ENCODE peak calls at places on chromosomes 2 and 18, in nine cellular contexts. X is GM10248, I is bronchial epithelial cell, B is cardiac muscle cell, G is kidney epithelial cell, C is lower lobe of right lung, K is B cell, O is fibroblast of mammary gland, E is heart left ventricle. N is an unnamed sample.
A peak's percentile ranks its signal among the peaks of the same experiment; 100 is the strongest.

GRCh38 chr2:163132850-163133249 is 294.3 kb upstream of the KCNH7 start:
- DNase-seq in X (no peak), I (peak; percentile 29), B (peak; percentile 48), G (peak; percentile 2), C (no peak), K (no peak), O (peak; percentile 14), E (no peak), N (no peak)

GRCh38 chr2:105600949-105601708 is 143.6 kb upstream of the NCK2 start:
- DNase-seq in X (no peak), I (no peak), B (peak; percentile 80), G (no peak), C (no peak), K (no peak), O (no peak), E (no peak), N (no peak)

GRCh38 chr18:40687401-40687800 is 1267.6 kb upstream of the PIK3C3 start:
- DNase-seq in X (no peak), I (no peak), B (no peak), G (no peak), C (no peak), K (no peak), O (peak; percentile 10), E (no peak), N (no peak)

GRCh38 chr18:46622999-46623398 is 34.0 kb downstream of the LOXHD1 start:
- DNase-seq in X (no peak), I (peak; percentile 45), B (no peak), G (no peak), C (no peak), K (no peak), O (peak; percentile 28), E (no peak), N (peak; percentile 36)

GRCh38 chr2:85766214-85766613 is 12.4 kb downstream of the ATOH8 start:
- DNase-seq in X (no peak), I (no peak), B (no peak), G (no peak), C (no peak), K (no peak), O (no peak), E (peak; percentile 8), N (no peak)

GRCh38 chr18:79227617-79228016 is 158.4 kb downstream of the ATP9B start:
- DNase-seq in X (no peak), I (no peak), B (no peak), G (no peak), C (no peak), K (no peak), O (no peak), E (no peak), N (no peak)

GRCh38 chr18:34772887-34773286 is 62.8 kb downstream of the DTNA start:
- DNase-seq in X (no peak), I (peak; percentile 26), B (no peak), G (no peak), C (no peak), K (no peak), O (peak; percentile 61), E (no peak), N (no peak)

GRCh38 chr2:63819765-63820717 is 21.7 kb upstream of the UGP2 start:
- DNase-seq in X (no peak), I (peak; percentile 34), B (no peak), G (no peak), C (no peak), K (no peak), O (peak; percentile 82), E (peak; percentile 51), N (no peak)

GRCh38 chr2:7777668-7778067 is 860.5 kb downstream of the RNF144A start:
- DNase-seq in X (no peak), I (no peak), B (no peak), G (no peak), C (no peak), K (no peak), O (no peak), E (no peak), N (no peak)

GRCh38 chr2:55965966-55966365 is 42.4 kb upstream of the EFEMP1 start:
- DNase-seq in X (no peak), I (no peak), B (no peak), G (no peak), C (no peak), K (no peak), O (peak; percentile 46), E (no peak), N (no peak)

GRCh38 chr2:219277703-219278654 is 1.2 kb upstream of the DNAJB2 start:
- DNase-seq in X (peak; percentile 81), I (peak; percentile 70), B (peak; percentile 85), G (no peak), C (peak; percentile 83), K (peak; percentile 85), O (peak; percentile 80), E (peak; percentile 88), N (peak; percentile 77)

GRCh38 chr2:233209117-233209977 is 42.1 kb upstream of the ATG16L1 start:
- DNase-seq in X (no peak), I (peak; percentile 57), B (peak; percentile 76), G (peak; percentile 76), C (no peak), K (no peak), O (no peak), E (no peak), N (no peak)

GRCh38 chr2:109304731-109305470 is 175.9 kb downstream of the SH3RF3 start:
- DNase-seq in X (no peak), I (peak; percentile 67), B (peak; percentile 78), G (no peak), C (no peak), K (no peak), O (no peak), E (no peak), N (no peak)

DNA sequence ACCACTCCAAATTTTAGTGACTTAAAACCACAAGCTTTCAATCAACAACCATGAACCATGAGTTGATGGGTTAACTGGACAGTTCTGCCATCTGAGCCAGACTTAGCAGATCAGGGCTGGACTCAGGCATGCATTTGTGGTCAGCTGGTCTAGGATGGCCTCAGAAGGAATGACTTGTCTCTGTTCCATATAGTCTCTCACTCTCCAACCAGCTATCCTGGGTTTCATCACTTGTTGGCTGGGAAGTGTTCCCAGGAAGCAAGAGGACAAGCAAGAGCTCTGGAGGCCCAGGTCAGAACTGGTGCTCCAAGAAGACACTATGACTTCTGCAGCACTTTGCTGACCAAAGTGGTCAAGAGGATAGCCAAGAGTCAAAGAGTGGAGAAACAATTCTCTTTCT is 17.5 kb upstream of the MAP3K20 start:
- DNase-seq in X (no peak), I (no peak), B (no peak), G (no peak), C (no peak), K (no peak), O (peak; percentile 76), E (no peak), N (no peak)
- TF ChIP-seq CTCF in X (no peak), I (no peak), B (no peak), G (no peak), C (no peak), K (no peak), O (no peak), E (no peak), N (no peak)

DNA sequence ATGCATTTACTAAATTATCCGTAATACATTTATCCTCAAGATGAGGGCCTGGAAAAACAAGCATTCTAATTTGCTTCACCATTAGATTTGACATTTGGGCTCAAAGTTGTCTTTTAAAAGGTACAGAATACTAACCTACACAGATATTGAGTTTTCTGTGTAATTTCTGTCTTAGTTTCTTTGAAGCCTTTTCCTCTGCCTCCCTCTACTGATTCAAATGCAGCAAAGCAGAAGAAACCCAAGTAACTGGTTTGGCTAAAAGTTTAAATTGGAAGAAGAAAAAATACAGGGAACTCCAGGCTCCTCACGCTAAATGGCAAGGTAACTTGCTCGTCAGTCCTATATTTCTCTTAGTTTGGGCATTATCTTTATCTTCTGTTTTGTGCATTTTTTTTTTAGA is 53.3 kb upstream of the SLC5A7 start:
- DNase-seq in X (no peak), I (peak; percentile 7), B (peak; percentile 27), G (no peak), C (no peak), K (no peak), O (peak; percentile 28), E (no peak), N (no peak)
- TF ChIP-seq CTCF in X (peak; percentile 27), I (peak; percentile 19), B (peak; percentile 32), G (peak; percentile 61), C (no peak), K (no peak), O (peak; percentile 42), E (peak; percentile 11), N (no peak)

GRCh38 chr18:78174737-78175136 is 804.9 kb upstream of the SALL3 start:
- DNase-seq in X (no peak), I (no peak), B (no peak), G (no peak), C (no peak), K (no peak), O (no peak), E (no peak), N (no peak)

GRCh38 chr18:78183815-78184214 is 795.8 kb upstream of the SALL3 start:
- DNase-seq in X (no peak), I (no peak), B (no peak), G (no peak), C (no peak), K (no peak), O (no peak), E (no peak), N (no peak)

DNA sequence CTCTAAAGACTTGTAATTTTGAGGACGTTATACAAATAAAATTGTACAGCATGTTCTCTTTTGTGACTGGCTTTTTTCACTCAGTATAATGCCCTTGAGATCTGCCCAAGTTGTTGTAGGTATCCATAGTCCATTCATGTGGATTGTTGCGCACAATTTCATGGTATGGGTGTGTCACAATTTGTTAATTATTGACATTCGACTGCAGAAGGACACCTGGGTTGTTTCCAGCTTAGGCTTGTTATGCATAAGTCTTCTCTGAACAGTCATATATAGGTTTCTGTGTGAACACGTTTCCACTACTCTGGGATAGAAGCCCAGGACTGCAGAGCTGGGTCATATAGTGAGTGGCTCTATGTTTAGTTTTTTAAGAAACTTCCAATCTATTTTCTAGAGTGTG is 800.8 kb upstream of the SALL3 start:
- DNase-seq in X (no peak), I (no peak), B (no peak), G (no peak), C (no peak), K (no peak), O (no peak), E (no peak), N (no peak)
- TF ChIP-seq CTCF in X (no peak), I (no peak), B (no peak), G (no peak), C (no peak), K (no peak), O (no peak), E (no peak), N (no peak)

GRCh38 chr2:122634261-122634660 is 878.8 kb downstream of the TSN start:
- DNase-seq in X (no peak), I (peak; percentile 83), B (no peak), G (peak; percentile 75), C (no peak), K (no peak), O (peak; percentile 95), E (no peak), N (no peak)
- TF ChIP-seq CTCF in X (no peak), I (no peak), B (no peak), G (no peak), C (no peak), K (no peak), O (no peak), E (no peak), N (no peak)

DNA sequence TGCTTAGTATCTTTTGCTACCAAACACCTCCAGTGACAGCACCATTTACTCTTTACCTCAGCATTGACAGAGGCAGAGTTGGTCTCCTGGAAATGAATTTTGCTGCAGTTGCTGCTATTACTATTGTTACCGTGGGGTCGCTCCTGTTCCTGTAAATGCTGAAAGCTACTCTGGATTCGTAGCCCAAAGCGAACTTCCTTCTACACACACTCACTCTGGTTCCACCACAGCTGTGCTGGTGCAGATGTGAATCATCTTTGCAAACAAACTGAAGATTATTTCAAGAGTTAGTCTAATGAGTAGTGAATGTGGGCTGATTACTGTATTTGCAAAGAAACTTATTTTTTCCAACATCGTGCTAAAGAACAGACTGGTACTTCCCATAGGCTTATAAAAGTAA is 303.9 kb downstream of the LPIN1 start:
- DNase-seq in X (no peak), I (peak; percentile 82), B (no peak), G (no peak), C (no peak), K (peak; percentile 56), O (peak; percentile 78), E (no peak), N (no peak)
- TF ChIP-seq CTCF in X (no peak), I (no peak), B (no peak), G (no peak), C (no peak), K (no peak), O (peak; percentile 12), E (no peak), N (no peak)